ENCODE peak calls at places on chromosomes 3 and 15, in seven cellular contexts. E is activated effector memory CD4-positive, alpha-beta T cell treated with Interleukin-2 at 50 U/mL for 16 hours; K is activated gamma-delta T cell treated with Interleukin-2 at 50 U/mL for 16 hours; W is NCI-H2171 treated with DMSO at 0.1 percent for 48 hours; B is stimulated activated CD4-positive, alpha-beta T cell treated with anti-CD3 and anti-CD28 coated beads, Interleukin-1b, Interleukin-23, amount 100 ng/mL, for 24 hours; N is T-helper 9 cell; F is MV-4-11. Q is an unnamed sample.

GRCh38 chr15:41031232-41032078 is 78.2 kb downstream of the CHAC1 start:
- DNase-seq in K (no peak), N (no peak), B (no peak), F (no peak), E (no peak), W (no peak), Q (no peak)

GRCh38 chr3:120284702-120285507 is at the start of gene GPR156:
- DNase-seq in W (peak; percentile 38), B (no peak), K (no peak), F (no peak), N (no peak), E (no peak), Q (peak; percentile 34)

GRCh38 chr3:124557-125179 is 71.9 kb upstream of the CHL1 start:
- DNase-seq in B (no peak), E (no peak), K (no peak), W (no peak), N (no peak), F (peak; percentile 69), Q (no peak)

GRCh38 chr3:23590874-23591273 is 214.9 kb upstream of the UBE2E1 start:
- DNase-seq in W (no peak), B (no peak), F (no peak), E (no peak), N (no peak), K (no peak), Q (no peak)

GRCh38 chr3:107297597-107297996 is 79.6 kb upstream of the CCDC54 start:
- DNase-seq in B (no peak), F (no peak), K (no peak), N (no peak), E (no peak), W (no peak), Q (no peak)

GRCh38 chr15:77599899-77600298 is 32.8 kb downstream of the LINGO1 start:
- DNase-seq in W (peak; percentile 68), E (no peak), B (no peak), K (no peak), F (peak; percentile 49), N (no peak), Q (no peak)

GRCh38 chr3:172607305-172608121 is 84.3 kb upstream of the TNFSF10 start:
- DNase-seq in K (no peak), E (no peak), N (no peak), W (peak; percentile 18), B (no peak), F (no peak), Q (no peak)

GRCh38 chr3:133712017-133712416 is 34.2 kb upstream of the TF start:
- DNase-seq in B (no peak), F (no peak), K (no peak), E (no peak), N (no peak), W (no peak), Q (no peak)

GRCh38 chr3:40290396-40290795 is 19.1 kb upstream of the EIF1B start:
- DNase-seq in W (no peak), F (no peak), N (peak; percentile 13), E (no peak), B (no peak), K (no peak), Q (no peak)

GRCh38 chr3:114093596-114093995 is 37.1 kb downstream of the QTRT2 start:
- DNase-seq in B (no peak), F (no peak), E (no peak), N (no peak), K (no peak), W (peak; percentile 32), Q (peak; percentile 20)

GRCh38 chr3:71039332-71039731 is 544.2 kb downstream of the FOXP1 start:
- DNase-seq in E (no peak), F (no peak), W (no peak), N (no peak), K (no peak), B (no peak), Q (no peak)

GRCh38 chr15:60936186-60936585 is 292.9 kb downstream of the RORA start:
- DNase-seq in W (no peak), K (no peak), E (no peak), N (no peak), B (no peak), F (no peak), Q (no peak)

GRCh38 chr3:25856902-25857518 is 67.1 kb downstream of the OXSM start:
- DNase-seq in N (no peak), W (peak; percentile 23), K (peak; percentile 15), F (peak; percentile 31), B (no peak), E (no peak), Q (peak; percentile 66)

GRCh38 chr15:61069369-61070075 is 159.6 kb downstream of the RORA start:
- DNase-seq in B (no peak), N (no peak), F (no peak), E (no peak), K (no peak), W (peak; percentile 87), Q (no peak)

GRCh38 chr3:52834871-52835501 is at the start of gene MUSTN1:
- DNase-seq in W (no peak), E (no peak), B (no peak), N (no peak), K (no peak), F (no peak), Q (no peak)

GRCh38 chr3:19632099-19633074 is 301.6 kb downstream of the EFHB start:
- DNase-seq in B (no peak), E (no peak), K (no peak), N (no peak), F (no peak), W (no peak), Q (no peak)

GRCh38 chr3:114858329-114858728 is 288.8 kb downstream of the ZBTB20 start:
- DNase-seq in B (no peak), E (no peak), F (no peak), N (no peak), K (no peak), W (no peak), Q (no peak)